ENCODE peak calls at places on chromosome 1, in nine cellular contexts. K is NCI-H1092 treated with DMSO at 0.1 percent for 48 hours, Y is tibial nerve, I is HEK293T, E is mesendoderm, O is WTC11, R is C1 segment of cervical spinal cord, C is glutamatergic neuron, U is GDM1. N is an unnamed sample.

GRCh38 chr1:94296018-94296417 is 58.6 kb upstream of the ARHGAP29 start:
- DNase-seq in K (no peak), Y (no peak), I (no peak), E (no peak), O (no peak), R (no peak), C (no peak), U (no peak), N (no peak)

GRCh38 chr1:170687625-170688024 is 23.7 kb downstream of the PRRX1 start:
- DNase-seq in K (no peak), Y (no peak), I (no peak), E (no peak), O (no peak), R (no peak), C (no peak), U (no peak), N (no peak)

GRCh38 chr1:31400393-31400792 is 12.6 kb upstream of the SERINC2 start:
- DNase-seq in K (no peak), Y (no peak), I (no peak), E (no peak), O (no peak), R (no peak), C (no peak), U (no peak), N (no peak)

GRCh38 chr1:168991667-168992475 is 114.6 kb upstream of the ATP1B1 start:
- DNase-seq in K (no peak), Y (no peak), I (no peak), E (no peak), O (no peak), R (no peak), C (no peak), U (no peak), N (no peak)

GRCh38 chr1:237864338-237865244 is 26.1 kb downstream of the ZP4 start:
- DNase-seq in K (peak), Y (peak), I (peak), E (peak), O (peak), R (peak), C (peak), U (no peak), N (peak)

GRCh38 chr1:1189071-1189470 is 15.4 kb downstream of the TTLL10 start:
- DNase-seq in K (no peak), Y (no peak), I (no peak), E (no peak), O (no peak), R (no peak), C (no peak), U (no peak), N (no peak)

GRCh38 chr1:43367026-43367903 is 546 bp downstream of the ELOVL1 start:
- DNase-seq in K (no peak), Y (no peak), I (no peak), E (peak), O (peak), R (no peak), C (peak), U (no peak), N (no peak)

GRCh38 chr1:192766876-192767275 is 42.0 kb upstream of the RGS2 start:
- DNase-seq in K (no peak), Y (no peak), I (peak), E (peak), O (peak), R (no peak), C (no peak), U (no peak), N (no peak)

GRCh38 chr1:34781071-34781843 is at the start of gene GJB3:
- DNase-seq in K (no peak), Y (no peak), I (no peak), E (peak), O (peak), R (no peak), C (peak), U (no peak), N (no peak)

GRCh38 chr1:193730017-193730416 is 543.6 kb upstream of the B3GALT2 start:
- DNase-seq in K (no peak), Y (no peak), I (no peak), E (no peak), O (no peak), R (no peak), C (no peak), U (no peak), N (no peak)

GRCh38 chr1:205298191-205298994 is 23.2 kb downstream of the NUAK2 start:
- DNase-seq in K (no peak), Y (no peak), I (peak), E (peak), O (peak), R (no peak), C (peak), U (no peak), N (no peak)

N was measured in WERI-Rb-1.